ENCODE peak calls at places on chromosomes 13 and 19, in six cellular contexts. L is effector memory CD4-positive, alpha-beta T cell; T is psoas muscle; H is thoracic aorta; Z is Peyer's patch; B is CD4-positive, CD25-positive, alpha-beta regulatory T cell. U is an unnamed sample. For H3K4me1, the result is how much of the 10 kb centered on the place peaks cover.

GRCh38 chr19:343941-344624 is 513 bp downstream of the MIER2 start:
- DNase-seq in L (peak), T (peak), H (no peak), Z (no peak), B (peak), U (peak)

GRCh38 chr13:26184791-26185250 is 37.3 kb downstream of the RNF6 start:
- DNase-seq in L (peak), T (peak), H (no peak), Z (peak), B (peak), U (peak)

GRCh38 chr13:42750858-42751257 is 30.5 kb upstream of the FAM216B start:
- DNase-seq in L (no peak), T (no peak), H (no peak), Z (no peak), B (no peak), U (no peak)

GRCh38 chr13:73303858-73304257 is 245.1 kb downstream of the KLF5 start:
- DNase-seq in L (no peak), T (no peak), H (no peak), Z (no peak), B (no peak), U (no peak)

GRCh38 chr13:30972888-30973377 is 40.5 kb downstream of the TEX26 start:
- DNase-seq in L (no peak), T (no peak), H (no peak), Z (no peak), B (no peak), U (no peak)

GRCh38 chr13:72544042-72544441 is 183.4 kb downstream of the MZT1 start:
- DNase-seq in L (no peak), T (no peak), H (no peak), Z (no peak), B (no peak), U (no peak)

GRCh38 chr19:35024095-35024494 is 6.2 kb upstream of the SCN1B start:
- DNase-seq in L (no peak), T (no peak), H (no peak), Z (no peak), B (no peak), U (no peak)

GRCh38 chr13:24512208-24513068 is at the start of gene PARP4:
- DNase-seq in L (peak), T (peak), H (no peak), Z (peak), B (peak), U (peak)

GRCh38 chr13:102830646-102831045 is 15.2 kb upstream of the ERCC5 start:
- DNase-seq in L (no peak), T (no peak), H (no peak), Z (peak), B (no peak), U (no peak)

GRCh38 chr13:77565635-77566034 is 30.1 kb downstream of the SCEL start:
- DNase-seq in L (no peak), T (no peak), H (no peak), Z (no peak), B (no peak), U (no peak)

GRCh38 chr13:65932587-65933239 is 1297.4 kb downstream of the PCDH9 start:
- DNase-seq in L (no peak), T (no peak), H (no peak), Z (no peak), B (no peak), U (no peak)

GRCh38 chr13:114118763-114119123 is 13.7 kb downstream of the RASA3 start:
- DNase-seq in L (no peak), T (peak), H (no peak), Z (no peak), B (no peak), U (no peak)

GRCh38 chr13:35987572-35988513 is 143.3 kb downstream of the DCLK1 start:
- DNase-seq in L (no peak), T (no peak), H (no peak), Z (no peak), B (no peak), U (peak)

GRCh38 chr13:25764378-25764777 is 287.4 kb downstream of the SHISA2 start:
- DNase-seq in L (no peak), T (no peak), H (no peak), Z (no peak), B (no peak), U (no peak)

GRCh38 chr13:80030491-80030890 is 310.4 kb downstream of the SPRY2 start:
- DNase-seq in L (no peak), T (no peak), H (no peak), Z (peak), B (no peak), U (no peak)

GRCh38 chr13:110887242-110887954 is 27.5 kb downstream of the ANKRD10 start:
- DNase-seq in L (no peak), T (no peak), H (no peak), Z (no peak), B (no peak), U (no peak)

GRCh38 chr19:57280913-57281425 is 684 bp downstream of the ZNF460 start:
- DNase-seq in L (no peak), T (no peak), H (no peak), Z (no peak), B (peak), U (no peak)

GRCh38 chr19:4456843-4457653 is 546 bp downstream of the UBXN6 start:
- DNase-seq in L (peak), T (peak), H (no peak), Z (no peak), B (no peak), U (peak)

GRCh38 chr13:36332986-36333385 is 13.2 kb downstream of the SPART start:
- DNase-seq in L (no peak), T (no peak), H (no peak), Z (no peak), B (no peak), U (no peak)

GRCh38 chr13:30708541-30708940 is 26.8 kb upstream of the ALOX5AP start:
- DNase-seq in L (no peak), T (no peak), H (no peak), Z (no peak), B (no peak), U (no peak)

GRCh38 chr13:23516706-23517105 is 53.5 kb upstream of the TNFRSF19 start:
- DNase-seq in L (no peak), T (no peak), H (no peak), Z (no peak), B (no peak), U (no peak)

GRCh38 chr13:26529441-26529840 is 28.0 kb upstream of the WASF3 start:
- DNase-seq in L (no peak), T (no peak), H (no peak), Z (no peak), B (peak), U (peak)

GRCh38 chr13:111880185-111880584 is 186.8 kb upstream of the SOX1 start:
- DNase-seq in L (no peak), T (no peak), H (no peak), Z (no peak), B (no peak), U (no peak)

GRCh38 chr13:49610176-49610575 is 18.1 kb upstream of the ARL11 start:
- DNase-seq in L (no peak), T (no peak), H (no peak), Z (no peak), B (no peak), U (no peak)

GRCh38 chr13:101978546-101979315 is 423.1 kb downstream of the FGF14 start:
- DNase-seq in L (no peak), T (no peak), H (no peak), Z (no peak), B (no peak), U (peak)

GRCh38 chr13:27825153-27825552 is 32.9 kb downstream of the GSX1 start:
- DNase-seq in L (no peak), T (no peak), H (no peak), Z (no peak), B (no peak), U (no peak)

GRCh38 chr13:69280399-69280798 is 827.2 kb upstream of the ATXN8OS start:
- DNase-seq in L (no peak), T (no peak), H (no peak), Z (no peak), B (no peak), U (no peak)

GRCh38 chr13:48866204-48866603 is 109.5 kb upstream of the FNDC3A start:
- DNase-seq in L (no peak), T (no peak), H (no peak), Z (no peak), B (no peak), U (no peak)

GRCh38 chr19:14022469-14022868 is 5.5 kb upstream of the RLN3 start:
- DNase-seq in L (no peak), T (peak), H (no peak), Z (no peak), B (no peak), U (no peak)

DNA sequence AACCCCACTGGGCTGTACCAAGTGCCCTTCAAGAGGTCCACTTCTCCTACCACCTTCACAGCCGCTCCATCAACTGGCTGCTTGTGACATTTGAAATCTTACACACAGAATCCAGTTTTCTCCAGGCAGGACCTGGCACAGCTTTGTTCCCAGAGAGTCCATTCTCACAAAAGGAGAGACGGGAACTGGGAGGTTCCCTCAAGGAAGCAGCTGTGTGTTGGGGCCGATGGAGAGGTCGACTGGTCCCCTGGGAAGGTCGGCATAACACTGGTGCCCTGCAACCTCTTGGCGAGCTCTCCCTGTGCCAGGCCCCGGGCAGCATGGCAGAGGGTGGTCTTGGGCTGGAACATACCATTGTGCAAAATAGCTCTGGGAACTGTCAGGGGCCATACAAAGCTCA is 21.5 kb downstream of the ELL start:
- DNase-seq in L (no peak), T (no peak), H (no peak), Z (no peak), B (no peak), U (peak)
- H3K4me1 ChIP-seq in L (half or more), T (half or more), H (half or more), Z (under half), B (half or more), U (half or more)

DNA sequence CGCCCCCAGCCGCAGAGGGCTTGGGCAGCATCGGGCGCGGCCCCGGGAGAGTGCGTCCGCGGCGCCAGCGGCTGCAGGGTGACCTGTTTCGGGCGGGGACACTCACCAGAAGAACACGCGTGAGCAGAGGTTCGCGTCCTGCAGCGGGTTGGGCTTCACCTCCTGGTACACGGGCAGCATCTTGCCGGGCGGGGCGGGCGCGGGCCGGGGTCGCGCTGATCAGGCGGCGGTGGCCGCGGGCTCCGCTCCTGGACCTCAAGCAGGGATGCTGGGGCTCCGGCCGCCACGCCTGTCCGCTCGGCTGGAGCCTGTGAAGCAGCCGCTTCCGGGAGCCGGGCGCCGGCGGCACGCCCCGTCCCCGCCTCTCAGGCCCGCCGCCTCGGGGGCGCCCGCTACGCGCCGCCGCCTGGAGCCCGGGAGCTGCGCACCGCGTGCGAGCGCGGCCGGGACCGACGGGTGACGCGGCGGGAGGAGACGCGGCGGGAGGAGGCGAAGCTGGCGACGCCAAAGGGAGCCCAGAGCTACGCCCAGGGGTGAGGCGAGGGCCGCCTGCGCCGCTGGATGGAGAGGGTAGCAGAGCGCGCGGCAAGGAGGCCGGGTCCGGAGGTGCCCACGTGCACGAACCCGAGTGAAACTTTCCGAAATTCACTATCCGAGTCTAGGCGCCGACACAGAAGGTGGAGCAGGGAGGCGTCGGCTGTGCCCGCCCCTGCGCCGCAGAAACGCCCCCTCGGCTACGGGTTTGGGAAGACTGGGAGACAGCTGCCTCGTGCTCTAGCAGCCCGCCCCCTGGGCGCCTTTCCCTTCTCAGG is at the start of gene ABCC4:
- DNase-seq in L (peak), T (peak), H (no peak), Z (peak), B (peak), U (peak)
- H3K4me1 ChIP-seq in L (under half), T (under half), H (under half), Z (under half), B (under half), U (under half)

GRCh38 chr19:38020331-38020730 is 113.3 kb downstream of the SIPA1L3 start:
- DNase-seq in L (no peak), T (no peak), H (no peak), Z (no peak), B (no peak), U (no peak)

GRCh38 chr19:38017504-38018150 is 110.6 kb downstream of the SIPA1L3 start:
- DNase-seq in L (no peak), T (no peak), H (no peak), Z (no peak), B (no peak), U (no peak)

GRCh38 chr19:38018694-38019426 is 111.9 kb downstream of the SIPA1L3 start:
- DNase-seq in L (no peak), T (no peak), H (no peak), Z (no peak), B (no peak), U (no peak)

GRCh38 chr19:38021356-38021755 is 114.3 kb downstream of the SIPA1L3 start:
- DNase-seq in L (no peak), T (no peak), H (no peak), Z (no peak), B (no peak), U (no peak)

DNA sequence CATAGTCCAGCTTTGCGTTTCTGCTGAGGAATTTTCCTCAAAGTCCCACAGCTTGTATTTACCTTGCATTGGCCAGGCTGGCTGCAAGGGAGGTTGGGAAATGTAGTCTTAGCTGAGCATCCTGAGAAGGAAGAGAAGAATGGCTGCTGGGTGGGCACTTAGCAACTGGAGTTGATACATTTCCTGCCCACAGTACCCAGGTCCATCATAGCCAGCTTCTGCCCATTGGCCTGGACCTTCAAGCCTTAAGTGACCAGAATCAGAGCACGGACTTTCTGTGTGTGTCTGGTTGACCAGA is 112.4 kb downstream of the SIPA1L3 start:
- DNase-seq in L (no peak), T (no peak), H (no peak), Z (no peak), B (no peak), U (no peak)
- H3K4me1 ChIP-seq in L (under half), T (under half), H (under half), Z (under half), B (under half), U (under half)

DNA sequence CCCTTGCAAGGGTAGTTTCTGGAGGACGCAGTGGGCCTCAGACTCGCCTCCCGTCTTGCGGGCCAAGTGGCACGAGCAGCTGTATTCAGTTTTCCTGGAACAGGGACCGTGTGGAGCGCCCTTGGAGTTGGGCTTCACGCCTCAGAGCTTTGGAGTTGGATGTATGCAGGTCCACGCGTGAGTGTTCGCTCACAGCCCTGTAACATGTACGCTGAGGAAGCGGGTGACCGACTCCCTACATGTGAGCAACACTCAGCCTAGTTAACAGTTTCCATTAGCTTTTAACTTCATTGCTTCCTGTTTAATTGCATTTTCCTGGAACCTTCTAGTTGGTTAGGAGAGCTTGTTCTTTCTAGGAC is 659 bp downstream of the TM9SF2 start:
- DNase-seq in L (no peak), T (no peak), H (no peak), Z (peak), B (peak), U (peak)
- H3K4me1 ChIP-seq in L (under half), T (half or more), H (under half), Z (under half), B (half or more), U (under half)

GRCh38 chr19:1418494-1418775 is 11.0 kb downstream of the DAZAP1 start:
- DNase-seq in L (no peak), T (no peak), H (no peak), Z (no peak), B (no peak), U (no peak)
- H3K4me1 ChIP-seq in L (under half), T (half or more), H (under half), Z (under half), B (under half), U (under half)

DNA sequence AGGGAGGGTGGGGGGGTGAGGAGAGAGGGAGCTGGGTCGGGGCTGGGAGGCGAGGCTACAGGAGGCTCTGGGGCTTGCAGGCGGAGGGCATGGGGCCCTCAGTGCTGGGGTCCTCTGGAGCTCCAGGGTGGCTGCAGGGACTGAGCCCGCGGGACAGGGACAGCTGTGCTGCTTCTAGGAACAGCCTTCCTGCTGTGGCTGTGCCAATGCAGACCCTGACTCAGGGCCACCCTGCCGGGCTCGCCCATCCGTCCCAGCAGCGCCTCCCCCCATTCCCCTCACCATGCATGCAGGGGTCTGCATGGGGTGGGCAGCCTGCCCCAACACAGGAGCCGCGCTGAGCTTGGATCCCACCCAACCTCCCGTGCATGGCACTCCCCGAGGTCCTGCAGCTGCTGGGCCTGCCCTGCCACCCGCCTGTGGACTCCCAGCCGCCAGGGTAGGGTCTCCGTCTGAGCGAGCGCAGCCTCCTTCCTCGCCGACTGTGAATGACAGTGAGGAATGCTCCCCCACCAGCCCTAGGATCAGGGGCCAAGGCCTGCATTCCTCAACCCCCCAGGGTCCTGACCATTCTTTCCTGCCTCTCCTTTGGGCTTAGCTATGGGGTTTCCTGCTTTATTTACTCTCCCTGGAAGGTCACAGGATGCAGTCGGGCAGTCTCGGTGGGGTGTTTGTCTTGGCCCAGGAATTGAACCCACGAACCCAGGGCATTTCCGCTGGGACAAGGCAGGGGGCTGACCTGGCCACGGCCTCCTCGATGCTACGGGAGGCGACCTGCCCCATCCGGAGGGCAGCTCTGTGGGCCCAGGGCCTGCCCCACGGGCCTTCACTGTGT is 23.4 kb downstream of the CEBPG start:
- DNase-seq in L (no peak), T (peak), H (no peak), Z (peak), B (no peak), U (peak)
- H3K4me1 ChIP-seq in L (under half), T (under half), H (under half), Z (under half), B (under half), U (under half)

GRCh38 chr19:48491793-48492123 is 19.9 kb downstream of the LMTK3 start:
- DNase-seq in L (no peak), T (peak), H (no peak), Z (no peak), B (no peak), U (peak)

GRCh38 chr19:48492925-48493717 is 18.5 kb downstream of the LMTK3 start:
- DNase-seq in L (peak), T (peak), H (peak), Z (peak), B (peak), U (peak)

GRCh38 chr19:48490980-48491792 is 20.4 kb downstream of the LMTK3 start:
- DNase-seq in L (peak), T (peak), H (no peak), Z (peak), B (peak), U (no peak)

GRCh38 chr19:48495391-48495790 is 16.2 kb downstream of the LMTK3 start:
- DNase-seq in L (no peak), T (no peak), H (no peak), Z (no peak), B (no peak), U (peak)

GRCh38 chr19:48493718-48494515 is 17.7 kb downstream of the LMTK3 start:
- DNase-seq in L (no peak), T (no peak), H (no peak), Z (no peak), B (no peak), U (no peak)
- H3K4me1 ChIP-seq in L (under half), T (under half), H (under half), Z (under half), B (under half), U (under half)

DNA sequence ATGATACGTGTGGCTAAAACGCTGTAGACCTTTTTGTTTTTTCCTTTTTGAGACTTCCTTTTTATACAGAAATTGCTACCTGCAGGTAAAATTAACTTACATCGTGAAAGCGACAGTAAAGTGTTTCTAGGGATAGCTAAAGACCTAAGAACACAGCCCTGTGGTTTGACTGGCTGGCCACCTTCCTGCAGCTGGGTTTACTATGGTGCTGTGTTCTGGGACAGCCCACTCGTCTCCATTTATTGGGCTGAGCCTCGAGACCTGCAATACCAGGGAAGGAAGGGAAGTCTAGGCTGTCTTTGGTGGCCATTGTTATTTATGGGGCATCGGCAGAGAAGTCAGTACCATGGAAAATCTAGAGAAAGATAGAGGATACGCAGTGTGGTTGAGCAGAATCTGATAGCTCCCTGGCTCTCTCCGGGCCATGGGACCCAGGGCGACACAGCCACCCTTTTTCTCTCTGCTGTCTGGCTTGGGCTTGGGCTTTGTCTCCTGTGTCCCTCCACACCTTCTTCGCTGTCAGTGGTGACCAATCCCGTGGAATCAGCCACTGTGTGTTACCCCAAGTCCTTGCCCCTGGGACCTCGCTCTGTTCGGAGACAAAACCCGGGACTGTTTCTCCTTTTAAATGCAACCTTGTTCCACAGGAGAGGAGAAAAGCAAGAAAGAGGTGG is 30.9 kb downstream of the ACTN4 start:
- DNase-seq in L (no peak), T (peak), H (no peak), Z (no peak), B (no peak), U (no peak)
- H3K4me1 ChIP-seq in L (half or more), T (half or more), H (half or more), Z (under half), B (half or more), U (half or more)

GRCh38 chr19:39130337-39131254 is 5.0 kb downstream of the PAK4 start:
- DNase-seq in L (no peak), T (no peak), H (no peak), Z (no peak), B (no peak), U (no peak)
- H3K4me1 ChIP-seq in L (under half), T (under half), H (under half), Z (under half), B (under half), U (under half)

U was measured in right cardiac atrium.